ENCODE peak calls at places on chromosomes 4 and X, in nine cellular contexts. A is astrocyte of the spinal cord; J is mesothelial cell of epicardium; S is nephron progenitor cell; W is activated T-cell treated with anti-CD3 and anti-CD28 coated beads for 48 hours; I is left ventricle myocardium inferior; K is effector memory CD8-positive, alpha-beta T cell; M is activated T-helper 1 cell treated with anti-CD3 and anti-CD28 coated beads, Interleukin-2, amount 50 U/mL, for 16 hours; Y is cardiac fibroblast. Z is an unnamed sample.

GRCh38 chr4:38132140-38132673 is 172.0 kb downstream of the PTTG2 start:
- DNase-seq in K (peak), J (no peak), S (no peak), A (peak), Y (peak), M (peak), W (peak), I (no peak), Z (peak)

GRCh38 chr4:141081921-141082381 is 51.3 kb downstream of the RNF150 start:
- DNase-seq in A (no peak), S (no peak), M (no peak), W (no peak), J (no peak), Y (no peak), I (no peak), K (no peak), Z (no peak)

GRCh38 chrX:7927259-7928167 is at the start of gene PNPLA4:
- DNase-seq in J (peak), K (peak), Y (peak), A (peak), S (peak), W (peak), I (peak), M (peak), Z (peak)

GRCh38 chr4:114563536-114564315 is 34.9 kb upstream of the UGT8 start:
- DNase-seq in S (no peak), W (no peak), M (no peak), I (no peak), J (no peak), K (no peak), A (peak), Y (no peak), Z (no peak)

GRCh38 chr4:42404001-42404400 is 6.7 kb downstream of the SHISA3 start:
- DNase-seq in J (no peak), Y (no peak), I (no peak), K (no peak), M (no peak), S (no peak), W (no peak), A (no peak), Z (no peak)

GRCh38 chr4:117968606-117969005 is 65.7 kb upstream of the NDST3 start:
- DNase-seq in W (no peak), S (no peak), Y (no peak), A (no peak), K (no peak), M (no peak), I (no peak), J (no peak), Z (no peak)

GRCh38 chrX:101219840-101220191 is 230 bp downstream of the DRP2 start:
- DNase-seq in I (no peak), A (peak), J (no peak), W (no peak), M (no peak), S (peak), Y (peak), K (no peak), Z (no peak)

GRCh38 chrX:69050051-69050785 is 115.0 kb downstream of the PJA1 start:
- DNase-seq in K (no peak), Y (no peak), M (no peak), W (no peak), A (no peak), I (no peak), J (peak), S (no peak), Z (peak)

GRCh38 chrX:4851534-4851933 is 1138.1 kb upstream of the PRKX start:
- DNase-seq in I (no peak), K (no peak), J (no peak), A (no peak), W (no peak), Y (no peak), M (no peak), S (no peak), Z (no peak)

GRCh38 chrX:113868169-113868568 is 715.7 kb upstream of the HTR2C start:
- DNase-seq in S (no peak), J (peak), W (no peak), Y (peak), M (no peak), A (no peak), K (no peak), I (no peak), Z (peak)

GRCh38 chr4:40594261-40595178 is 35.1 kb downstream of the RBM47 start:
- DNase-seq in K (no peak), A (peak), W (no peak), S (no peak), M (no peak), J (no peak), Y (peak), I (no peak), Z (no peak)

GRCh38 chr4:76993787-76994641 is 44.5 kb downstream of the SEPTIN11 start:
- DNase-seq in S (no peak), Y (no peak), I (no peak), W (peak), A (no peak), J (no peak), M (peak), K (peak), Z (no peak)

GRCh38 chr4:19748470-19748869 is 503.2 kb upstream of the SLIT2 start:
- DNase-seq in I (peak), M (no peak), A (no peak), W (no peak), J (no peak), S (no peak), K (no peak), Y (peak), Z (no peak)

GRCh38 chrX:137432609-137433008 is 133.3 kb upstream of the ZIC3 start:
- DNase-seq in I (no peak), M (no peak), A (peak), S (peak), Y (no peak), W (no peak), K (no peak), J (no peak), Z (peak)

GRCh38 chr4:184851200-184851541 is 25.4 kb upstream of the ACSL1 start:
- DNase-seq in A (no peak), J (no peak), Y (peak), S (no peak), K (no peak), M (no peak), W (no peak), I (no peak), Z (peak)

GRCh38 chr4:146442801-146443200 is 78.9 kb downstream of the SLC10A7 start:
- DNase-seq in S (no peak), W (no peak), Y (peak), K (no peak), M (no peak), J (no peak), I (no peak), A (peak), Z (peak)

GRCh38 chr4:20464381-20464780 is 212.7 kb downstream of the SLIT2 start:
- DNase-seq in S (no peak), K (no peak), J (no peak), A (peak), W (no peak), I (no peak), Y (peak), M (no peak), Z (peak)

GRCh38 chrX:2863646-2864045 is 34.9 kb downstream of the GYG2 start:
- DNase-seq in I (no peak), M (no peak), K (no peak), A (no peak), J (no peak), S (no peak), Y (peak), W (no peak), Z (peak)

GRCh38 chrX:10233173-10233572 is 76.4 kb downstream of the CLCN4 start:
- DNase-seq in K (no peak), M (no peak), I (no peak), Y (no peak), J (no peak), A (peak), S (no peak), W (no peak), Z (no peak)

GRCh38 chrX:20442597-20442996 is 175.9 kb upstream of the RPS6KA3 start:
- DNase-seq in I (peak), M (peak), W (peak), J (peak), S (peak), Y (peak), K (peak), A (peak), Z (peak)

GRCh38 chr4:155809835-155810234 is 51.0 kb downstream of the GUCY1B1 start:
- DNase-seq in J (no peak), I (no peak), S (no peak), Y (peak), A (peak), W (no peak), M (no peak), K (no peak), Z (peak)

GRCh38 chr4:2832309-2832980 is 11.2 kb upstream of the ADD1 start:
- DNase-seq in J (no peak), S (no peak), A (no peak), M (no peak), I (peak), K (no peak), Y (no peak), W (no peak), Z (no peak)

GRCh38 chr4:153126137-153126536 is 78.1 kb upstream of the TRIM2 start:
- DNase-seq in A (no peak), K (no peak), J (no peak), Y (no peak), S (no peak), M (no peak), W (no peak), I (no peak), Z (no peak)

GRCh38 chrX:1610736-1611135 is 4.1 kb upstream of the ASMT start:
- DNase-seq in Y (no peak), M (no peak), W (no peak), J (no peak), K (no peak), I (no peak), A (no peak), S (no peak), Z (no peak)

GRCh38 chr4:122010610-122011009 is 58.8 kb upstream of the TRPC3 start:
- DNase-seq in Y (no peak), I (no peak), K (no peak), A (peak), W (no peak), M (no peak), S (no peak), J (no peak), Z (no peak)

GRCh38 chr4:154707877-154708276 is 35.9 kb upstream of the LRAT start:
- DNase-seq in J (no peak), M (no peak), W (no peak), S (no peak), I (no peak), K (no peak), Y (no peak), A (no peak), Z (no peak)

GRCh38 chr4:184649026-184649970 is at the start of the genes CASP3 and PRIMPOL:
- DNase-seq in W (peak), K (peak), I (peak), A (peak), J (peak), M (peak), S (peak), Y (peak), Z (peak)

Z was measured in trophoblast cell.